ENCODE peak calls at places on chromosomes 13 and 19, in five cellular contexts. U, H, N, Y and O are unnamed samples.

GRCh38 chr13:108700421-108701170 is 71.2 kb downstream of the MYO16 start:
- DNase-seq in U (no peak), H (peak), N (no peak), Y (no peak), O (no peak)

GRCh38 chr13:20230913-20231838 is 943 bp downstream of the GJB6 start:
- DNase-seq in U (no peak), H (no peak), N (no peak), Y (no peak), O (no peak)

GRCh38 chr19:34481861-34482379 is 362 bp downstream of the WTIP start:
- DNase-seq in U (peak), H (no peak), N (no peak), Y (no peak), O (no peak)

GRCh38 chr19:3618144-3618810 is 8.3 kb downstream of the CACTIN start:
- DNase-seq in U (peak), H (peak), N (peak), Y (no peak), O (peak)

GRCh38 chr19:15161028-15161984 is 39.5 kb downstream of the NOTCH3 start:
- DNase-seq in U (peak), H (peak), N (no peak), Y (no peak), O (no peak)

GRCh38 chr19:28213476-28214082 is 999.4 kb downstream of the UQCRFS1 start:
- DNase-seq in U (peak), H (peak), N (no peak), Y (no peak), O (no peak)

GRCh38 chr19:47274891-47275865 is 493 bp downstream of the INAFM1 start:
- DNase-seq in U (peak), H (peak), N (no peak), Y (no peak), O (no peak)

GRCh38 chr19:10290876-10291553 is 1.3 kb downstream of the ICAM5 start:
- DNase-seq in U (peak), H (no peak), N (no peak), Y (no peak), O (peak)

GRCh38 chr19:29263305-29264080 is 50.5 kb upstream of the UQCRFS1 start:
- DNase-seq in U (peak), H (no peak), N (peak), Y (no peak), O (peak)

GRCh38 chr19:40685563-40685962 is 4.9 kb downstream of the NUMBL start:
- DNase-seq in U (no peak), H (no peak), N (no peak), Y (no peak), O (no peak)

GRCh38 chr19:19459707-19460251 is 54.3 kb downstream of the GATAD2A start:
- DNase-seq in U (no peak), H (peak), N (peak), Y (no peak), O (peak)